ENCODE peak calls at places on chromosomes 6 and 20, in five cellular contexts. R is effector CD8-positive, alpha-beta T cell; J is tibial artery; K is cardiac muscle cell; P is colonic mucosa. L is an unnamed sample.

GRCh38 chr6:25769983-25770382 is 15.4 kb downstream of the SLC17A4 start:
- DNase-seq in R (no peak), K (no peak), P (no peak), J (no peak), L (no peak)

GRCh38 chr6:154868143-154868594 is 126.9 kb upstream of the TIAM2 start:
- DNase-seq in K (peak), J (no peak), R (no peak), P (no peak), L (no peak)

GRCh38 chr6:147699637-147700036 is 191.1 kb downstream of the SAMD5 start:
- DNase-seq in J (no peak), P (no peak), K (no peak), R (no peak), L (no peak)

GRCh38 chr6:48476257-48476656 is 365.3 kb upstream of the PTCHD4 start:
- DNase-seq in R (no peak), J (no peak), P (no peak), K (peak), L (no peak)

GRCh38 chr6:142802124-142802523 is 142.9 kb downstream of the HIVEP2 start:
- DNase-seq in J (no peak), R (no peak), K (peak), P (no peak), L (no peak)

GRCh38 chr6:3874069-3874468 is 24.9 kb downstream of the FAM50B start:
- DNase-seq in J (no peak), K (no peak), P (no peak), R (no peak), L (no peak)

GRCh38 chr20:56987992-56988391 is 278.4 kb downstream of the BMP7 start:
- DNase-seq in J (no peak), P (no peak), K (no peak), R (no peak), L (no peak)

GRCh38 chr6:146146836-146147235 is 118.0 kb downstream of the GRM1 start:
- DNase-seq in K (no peak), R (no peak), J (no peak), P (no peak), L (no peak)

GRCh38 chr6:13378669-13379590 is 50.6 kb upstream of the TBC1D7 start:
- DNase-seq in K (no peak), P (peak), J (no peak), R (no peak), L (no peak)

GRCh38 chr6:51753635-51754034 is 333.8 kb downstream of the PKHD1 start:
- DNase-seq in K (peak), P (peak), J (no peak), R (no peak), L (no peak)

GRCh38 chr6:115058414-115059211 is 715.8 kb upstream of the HS3ST5 start:
- DNase-seq in P (no peak), K (no peak), J (no peak), R (no peak), L (no peak)

GRCh38 chr6:167996424-167997199 is 859 bp upstream of the KIF25 start:
- DNase-seq in R (no peak), P (no peak), K (no peak), J (no peak), L (no peak)

GRCh38 chr20:18133962-18134361 is 3.7 kb upstream of the KAT14 start:
- DNase-seq in R (no peak), J (no peak), P (peak), K (no peak), L (no peak)

GRCh38 chr20:43949741-43950618 is 35.3 kb downstream of the TOX2 start:
- DNase-seq in J (peak), K (no peak), R (peak), P (peak), L (peak)

GRCh38 chr20:58481541-58482021 is 33.6 kb downstream of the APCDD1L start:
- DNase-seq in J (no peak), R (peak), K (peak), P (peak), L (no peak)

GRCh38 chr6:112300888-112301287 is 46.2 kb upstream of the RFPL4B start:
- DNase-seq in P (no peak), R (no peak), J (no peak), K (no peak), L (no peak)

GRCh38 chr6:165717732-165718465 is 54.9 kb upstream of the PDE10A start:
- DNase-seq in R (no peak), J (no peak), K (no peak), P (no peak), L (no peak)

GRCh38 chr6:43868467-43868866 is 98.5 kb downstream of the VEGFA start:
- DNase-seq in K (no peak), J (no peak), R (no peak), P (no peak), L (peak)

GRCh38 chr20:16713056-16713455 is 16.8 kb upstream of the SNRPB2 start:
- DNase-seq in P (no peak), J (no peak), R (no peak), K (no peak), L (no peak)

GRCh38 chr20:21503345-21503744 is 10.5 kb downstream of the NKX2-2 start:
- DNase-seq in K (no peak), R (no peak), J (no peak), P (no peak), L (no peak)

L was measured in CD14-positive monocyte.